ENCODE peak calls at places on chromosomes 12 and 14, in ten cellular contexts. E is CD8-positive, alpha-beta T cell; R is BE2C; W is sigmoid colon; Z is adrenal gland; B is breast epithelium; G is IMR-90; Y is psoas muscle; O is prostate gland; I is uterus. C is an unnamed sample. For H3K36me3, the result is how much of the 10 kb centered on the place peaks cover.

GRCh38 chr14:70838076-70838475 is 28.8 kb upstream of the MAP3K9 start:
- DNase-seq in E (no peak), R (no peak), W (no peak), Z (no peak), B (no peak), G (no peak), Y (no peak), O (no peak), I (no peak), C (no peak)

GRCh38 chr14:20422886-20423285 is 9.6 kb upstream of the TEP1 start:
- DNase-seq in E (no peak), R (no peak), W (no peak), Z (no peak), B (no peak), G (no peak), Y (no peak), O (no peak), I (no peak), C (no peak)

GRCh38 chr12:131090254-131091210 is 136.8 kb downstream of the ADGRD1 start:
- DNase-seq in E (no peak), R (peak), W (peak), Z (no peak), B (no peak), G (no peak), Y (no peak), O (no peak), I (peak), C (no peak)

GRCh38 chr14:68522510-68523325 is 270.1 kb downstream of the ZFP36L1 start:
- DNase-seq in E (no peak), R (no peak), W (no peak), Z (no peak), B (no peak), G (no peak), Y (no peak), O (no peak), I (peak), C (no peak)

GRCh38 chr12:28879379-28879778 is 269.7 kb upstream of the FAR2 start:
- DNase-seq in E (no peak), R (no peak), W (no peak), Z (no peak), B (no peak), G (no peak), Y (no peak), O (no peak), I (no peak), C (peak)

GRCh38 chr14:53969326-53969725 is 12.7 kb upstream of the BMP4 start:
- DNase-seq in E (no peak), R (no peak), W (no peak), Z (no peak), B (no peak), G (no peak), Y (no peak), O (no peak), I (no peak), C (no peak)

GRCh38 chr12:73769337-73769736 is 768.3 kb upstream of the ATXN7L3B start:
- DNase-seq in E (no peak), R (no peak), W (no peak), Z (no peak), B (no peak), G (no peak), Y (no peak), O (no peak), I (no peak), C (no peak)

GRCh38 chr14:56482306-56482705 is 97.3 kb upstream of the TMEM260 start:
- DNase-seq in E (no peak), R (peak), W (no peak), Z (no peak), B (no peak), G (peak), Y (no peak), O (no peak), I (no peak), C (no peak)

GRCh38 chr12:127781336-127781735 is 485.6 kb upstream of the TMEM132C start:
- DNase-seq in E (no peak), R (no peak), W (no peak), Z (no peak), B (no peak), G (no peak), Y (no peak), O (no peak), I (no peak), C (no peak)

GRCh38 chr12:104694161-104694560 is 237.4 kb downstream of the CHST11 start:
- DNase-seq in E (no peak), R (no peak), W (no peak), Z (no peak), B (no peak), G (no peak), Y (no peak), O (no peak), I (no peak), C (no peak)

GRCh38 chr14:74510211-74510931 is 16.8 kb downstream of the ISCA2 start:
- DNase-seq in E (no peak), R (no peak), W (peak), Z (no peak), B (no peak), G (peak), Y (peak), O (no peak), I (no peak), C (no peak)

GRCh38 chr14:57302883-57303282 is 34.1 kb downstream of the AP5M1 start:
- DNase-seq in E (no peak), R (no peak), W (no peak), Z (no peak), B (no peak), G (no peak), Y (no peak), O (no peak), I (no peak), C (no peak)

GRCh38 chr14:102187583-102188001 is 47.9 kb downstream of the WDR20 start:
- DNase-seq in E (no peak), R (peak), W (peak), Z (peak), B (no peak), G (no peak), Y (no peak), O (peak), I (no peak), C (no peak)

GRCh38 chr12:53736602-53737493 is 9.6 kb upstream of the CALCOCO1 start:
- DNase-seq in E (no peak), R (no peak), W (no peak), Z (no peak), B (no peak), G (no peak), Y (no peak), O (no peak), I (no peak), C (no peak)

GRCh38 chr14:101968186-101968585 is 3.8 kb downstream of the DYNC1H1 start:
- DNase-seq in E (no peak), R (no peak), W (no peak), Z (no peak), B (no peak), G (no peak), Y (no peak), O (no peak), I (no peak), C (no peak)

GRCh38 chr14:43795600-43796228 is 711.4 kb downstream of the FSCB start:
- DNase-seq in E (no peak), R (no peak), W (no peak), Z (peak), B (no peak), G (peak), Y (no peak), O (no peak), I (no peak), C (no peak)
- TF ChIP-seq CTCF in E (no peak), R (no peak), W (no peak), Z (peak), B (no peak), G (peak), Y (no peak), O (peak), I (no peak), C (no peak)

GRCh38 chr12:51913071-51914033 is 6.0 kb downstream of the ACVRL1 start:
- DNase-seq in E (no peak), R (no peak), W (peak), Z (no peak), B (no peak), G (no peak), Y (no peak), O (no peak), I (no peak), C (no peak)

GRCh38 chr12:51911307-51911706 is 4.0 kb downstream of the ACVRL1 start:
- DNase-seq in E (no peak), R (no peak), W (peak), Z (no peak), B (no peak), G (no peak), Y (no peak), O (no peak), I (no peak), C (no peak)

GRCh38 chr12:51910168-51910567 is 2.9 kb downstream of the ACVRL1 start:
- DNase-seq in E (no peak), R (no peak), W (peak), Z (no peak), B (peak), G (no peak), Y (no peak), O (no peak), I (no peak), C (no peak)

GRCh38 chr12:51910691-51911090 is 3.4 kb downstream of the ACVRL1 start:
- DNase-seq in E (no peak), R (no peak), W (peak), Z (no peak), B (no peak), G (no peak), Y (peak), O (no peak), I (no peak), C (no peak)

GRCh38 chr12:51911788-51912711 is 4.7 kb downstream of the ACVRL1 start:
- DNase-seq in E (no peak), R (peak), W (peak), Z (peak), B (no peak), G (peak), Y (peak), O (no peak), I (no peak), C (no peak)
- H3K4me3 ChIP-seq in E (no peak), R (peak), W (peak), Z (peak), B (peak), G (no peak), Y (peak), O (no peak), I (no peak), C (no peak)

GRCh38 chr12:49043241-49043640 is 17.4 kb downstream of the KMT2D start:
- DNase-seq in E (no peak), R (no peak), W (no peak), Z (no peak), B (no peak), G (no peak), Y (no peak), O (no peak), I (no peak), C (no peak)

GRCh38 chr12:49041881-49042484 is 18.6 kb downstream of the KMT2D start:
- DNase-seq in E (no peak), R (no peak), W (no peak), Z (no peak), B (no peak), G (no peak), Y (no peak), O (no peak), I (no peak), C (no peak)

GRCh38 chr12:49040364-49040855 is 20.2 kb downstream of the KMT2D start:
- DNase-seq in E (no peak), R (no peak), W (no peak), Z (no peak), B (no peak), G (no peak), Y (no peak), O (no peak), I (no peak), C (no peak)

GRCh38 chr12:49039421-49040363 is 20.9 kb downstream of the KMT2D start:
- DNase-seq in E (no peak), R (no peak), W (no peak), Z (no peak), B (no peak), G (no peak), Y (peak), O (no peak), I (no peak), C (no peak)

GRCh38 chr12:49041036-49041880 is 19.3 kb downstream of the KMT2D start:
- DNase-seq in E (no peak), R (no peak), W (no peak), Z (no peak), B (no peak), G (no peak), Y (peak), O (no peak), I (no peak), C (no peak)
- H3K36me3 ChIP-seq in E (half or more), R (half or more), W (half or more), Z (half or more), B (under half), G (half or more), Y (under half), O (half or more), I (under half), C (half or more)

GRCh38 chr14:50000215-50001145 is 107.6 kb downstream of the ARF6 start:
- DNase-seq in E (peak), R (peak), W (peak), Z (peak), B (peak), G (peak), Y (peak), O (peak), I (peak), C (peak)
- TF ChIP-seq CTCF in E (no peak), R (no peak), W (no peak), Z (peak), B (no peak), G (no peak), Y (no peak), O (no peak), I (no peak), C (peak)

DNA sequence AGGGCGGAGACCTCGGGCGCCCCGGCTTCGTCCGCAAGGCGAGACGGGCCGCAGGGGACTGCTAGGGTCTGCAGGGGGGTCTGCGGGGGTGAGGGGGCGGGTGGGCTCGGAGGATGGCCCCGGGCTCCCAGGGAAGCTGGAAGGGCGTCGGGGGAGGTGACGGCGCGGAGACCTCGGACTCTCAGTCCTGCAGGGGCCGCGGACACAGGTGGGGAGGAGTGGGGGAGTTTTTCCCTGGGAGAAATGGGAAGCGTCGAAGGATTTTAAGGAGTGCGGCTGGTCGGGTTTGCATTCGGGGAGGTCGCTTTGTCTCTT is 25.9 kb downstream of the ZBTB42 start:
- DNase-seq in E (no peak), R (no peak), W (no peak), Z (no peak), B (no peak), G (no peak), Y (no peak), O (no peak), I (no peak), C (no peak)
- H3K4me3 ChIP-seq in E (peak), R (peak), W (peak), Z (peak), B (peak), G (peak), Y (peak), O (peak), I (peak), C (no peak)

GRCh38 chr12:124856132-124856841 is 7.4 kb downstream of the SCARB1 start:
- DNase-seq in E (no peak), R (no peak), W (no peak), Z (peak), B (no peak), G (no peak), Y (peak), O (no peak), I (no peak), C (no peak)
- H3K36me3 ChIP-seq in E (under half), R (half or more), W (under half), Z (under half), B (under half), G (under half), Y (under half), O (under half), I (under half), C (under half)

GRCh38 chr12:4282892-4283511 is 9.4 kb downstream of the CCND2 start:
- DNase-seq in E (no peak), R (no peak), W (no peak), Z (no peak), B (no peak), G (no peak), Y (no peak), O (no peak), I (no peak), C (no peak)

GRCh38 chr12:4281173-4281654 is 7.7 kb downstream of the CCND2 start:
- DNase-seq in E (no peak), R (no peak), W (no peak), Z (peak), B (no peak), G (no peak), Y (no peak), O (no peak), I (peak), C (no peak)

GRCh38 chr12:4283512-4284255 is 10.1 kb downstream of the CCND2 start:
- DNase-seq in E (no peak), R (no peak), W (no peak), Z (no peak), B (no peak), G (no peak), Y (no peak), O (no peak), I (no peak), C (no peak)

GRCh38 chr12:4280351-4281163 is 7.0 kb downstream of the CCND2 start:
- DNase-seq in E (no peak), R (peak), W (peak), Z (peak), B (no peak), G (no peak), Y (no peak), O (no peak), I (peak), C (no peak)

GRCh38 chr12:4282103-4282891 is 8.7 kb downstream of the CCND2 start:
- DNase-seq in E (no peak), R (no peak), W (no peak), Z (no peak), B (no peak), G (no peak), Y (no peak), O (no peak), I (no peak), C (no peak)
- TF ChIP-seq CTCF in E (no peak), R (no peak), W (no peak), Z (no peak), B (no peak), G (no peak), Y (no peak), O (no peak), I (no peak), C (no peak)

DNA sequence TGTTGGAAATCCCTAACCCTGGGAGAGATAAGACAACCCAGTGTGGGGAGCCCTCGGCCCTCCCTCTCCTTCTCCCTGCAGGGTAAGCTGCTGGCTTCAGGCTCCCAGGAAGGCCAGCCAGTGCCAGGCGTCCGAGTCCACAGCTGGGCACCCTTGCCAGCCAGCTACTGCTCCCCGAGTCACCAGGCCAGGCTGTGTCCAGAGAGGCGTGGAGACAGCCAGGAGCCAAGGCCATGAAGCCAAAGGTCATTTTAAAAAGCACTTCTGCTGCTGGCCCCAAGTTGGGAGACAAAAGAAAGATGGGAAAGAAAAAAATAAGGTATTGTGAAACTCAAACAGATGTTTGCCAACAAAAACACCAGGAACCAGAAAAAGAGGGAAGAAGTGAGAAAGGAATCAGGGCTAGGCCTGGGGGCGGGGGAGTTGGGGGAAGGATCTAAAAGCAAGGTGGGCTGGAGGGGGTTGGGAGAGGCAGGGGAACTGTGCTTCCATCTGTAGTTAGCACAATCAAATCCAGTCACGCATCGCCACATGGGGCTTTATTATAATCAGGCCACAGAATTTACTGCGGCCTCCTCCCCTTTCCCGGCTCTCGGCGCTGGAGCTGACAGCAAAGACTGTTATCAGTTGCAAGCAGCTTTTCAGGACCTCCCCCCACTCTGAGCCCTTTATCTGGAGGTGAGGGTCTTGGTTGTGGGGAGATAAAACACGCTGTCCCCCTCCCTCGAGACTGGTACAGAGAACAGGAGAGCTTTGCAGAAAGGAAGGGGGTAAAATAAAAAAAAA is 33.5 kb downstream of the RBM19 start:
- DNase-seq in E (no peak), R (no peak), W (no peak), Z (peak), B (no peak), G (peak), Y (peak), O (no peak), I (peak), C (no peak)
- H3K4me3 ChIP-seq in E (no peak), R (no peak), W (no peak), Z (no peak), B (no peak), G (no peak), Y (no peak), O (no peak), I (no peak), C (no peak)

GRCh38 chr12:57515934-57516541 is 4.3 kb downstream of the DDIT3 start:
- DNase-seq in E (no peak), R (no peak), W (no peak), Z (no peak), B (no peak), G (peak), Y (no peak), O (no peak), I (no peak), C (no peak)

GRCh38 chr12:57515468-57515933 is 4.8 kb downstream of the DDIT3 start:
- DNase-seq in E (no peak), R (no peak), W (no peak), Z (no peak), B (no peak), G (no peak), Y (no peak), O (no peak), I (no peak), C (no peak)

GRCh38 chr12:57518176-57518919 is 2.0 kb downstream of the DDIT3 start:
- DNase-seq in E (no peak), R (no peak), W (no peak), Z (no peak), B (no peak), G (no peak), Y (no peak), O (no peak), I (no peak), C (no peak)

GRCh38 chr12:57517187-57517586 is 3.1 kb downstream of the DDIT3 start:
- DNase-seq in E (no peak), R (peak), W (no peak), Z (peak), B (no peak), G (peak), Y (no peak), O (peak), I (no peak), C (no peak)

GRCh38 chr12:57516617-57517153 is 3.6 kb downstream of the DDIT3 start:
- DNase-seq in E (no peak), R (no peak), W (no peak), Z (no peak), B (no peak), G (no peak), Y (no peak), O (no peak), I (no peak), C (no peak)
- H3K36me3 ChIP-seq in E (half or more), R (half or more), W (half or more), Z (half or more), B (under half), G (half or more), Y (under half), O (under half), I (under half), C (under half)

C was measured in GM06990.